ENCODE peak calls at places on chromosomes 5 and 9, in four cellular contexts. One of them, this sample, is unnamed.

GRCh38 chr5:179273441-179274145 is 71.7 kb downstream of the ADAMTS2 start:
- DNase-seq in HepG2: no peak
- DNase-seq in GM12878: no peak
- DNase-seq in H1: no peak
- DNase-seq in this sample: no peak

GRCh38 chr9:6449086-6449485 is 36.1 kb downstream of the UHRF2 start:
- DNase-seq in HepG2: no peak
- DNase-seq in GM12878: no peak
- DNase-seq in H1: no peak
- DNase-seq in this sample: no peak

GRCh38 chr5:38751103-38751502 is 94.7 kb upstream of the OSMR start:
- DNase-seq in GM12878: no peak
- DNase-seq in HepG2: no peak
- DNase-seq in H1: no peak
- DNase-seq in this sample: no peak

GRCh38 chr9:92720807-92721535 is 43.7 kb downstream of the BICD2 start:
- DNase-seq in H1: no peak
- DNase-seq in HepG2: no peak
- DNase-seq in GM12878: no peak
- DNase-seq in this sample: no peak

GRCh38 chr9:35258665-35259474 is 97.1 kb downstream of the UNC13B start:
- DNase-seq in HepG2: peak; percentile 71
- DNase-seq in GM12878: no peak
- DNase-seq in H1: no peak
- DNase-seq in this sample: peak; percentile 25

GRCh38 chr9:72154468-72155281 is 5.4 kb downstream of the GDA start:
- DNase-seq in H1: no peak
- DNase-seq in HepG2: peak; percentile 85
- DNase-seq in GM12878: peak; percentile 60
- DNase-seq in this sample: no peak

GRCh38 chr9:33109850-33110595 is 33.5 kb upstream of the SMU1 start:
- DNase-seq in GM12878: no peak
- DNase-seq in HepG2: no peak
- DNase-seq in H1: no peak
- DNase-seq in this sample: no peak

GRCh38 chr9:137163101-137163661 is 6.7 kb downstream of the LRRC26 start:
- DNase-seq in GM12878: no peak
- DNase-seq in HepG2: no peak
- DNase-seq in H1: peak; percentile 70
- DNase-seq in this sample: no peak

GRCh38 chr9:70607926-70608325 is 193.5 kb upstream of the KLF9 start:
- DNase-seq in HepG2: no peak
- DNase-seq in H1: no peak
- DNase-seq in GM12878: no peak
- DNase-seq in this sample: no peak

GRCh38 chr9:127928232-127929043 is 2.1 kb downstream of the PIP5KL1 start:
- DNase-seq in H1: no peak
- DNase-seq in GM12878: no peak
- DNase-seq in HepG2: no peak
- DNase-seq in this sample: no peak

GRCh38 chr5:77876862-77877502 is 100.8 kb upstream of the TBCA start:
- DNase-seq in HepG2: no peak
- DNase-seq in GM12878: no peak
- DNase-seq in H1: no peak
- DNase-seq in this sample: no peak

GRCh38 chr5:136032564-136032963 is 3.8 kb downstream of the TGFBI start:
- DNase-seq in HepG2: peak; percentile 64
- DNase-seq in GM12878: no peak
- DNase-seq in H1: no peak
- DNase-seq in this sample: no peak

GRCh38 chr9:124259273-124260078 is 1.7 kb downstream of the NEK6 start:
- DNase-seq in HepG2: peak; percentile 91
- DNase-seq in GM12878: no peak
- DNase-seq in H1: no peak
- DNase-seq in this sample: no peak

GRCh38 chr5:179166886-179167841 is 107.0 kb downstream of the ZNF354C start:
- DNase-seq in GM12878: no peak
- DNase-seq in H1: peak; percentile 92
- DNase-seq in HepG2: no peak
- DNase-seq in this sample: peak; percentile 11

GRCh38 chr5:132224721-132225120 is 2.9 kb downstream of the P4HA2 start:
- DNase-seq in HepG2: no peak
- DNase-seq in H1: no peak
- DNase-seq in GM12878: no peak
- DNase-seq in this sample: no peak

GRCh38 chr9:31908891-31909480 is 475.5 kb upstream of the ACO1 start:
- DNase-seq in HepG2: no peak
- DNase-seq in H1: no peak
- DNase-seq in GM12878: no peak
- DNase-seq in this sample: no peak

GRCh38 chr5:59128646-59129290 is 545.9 kb downstream of the RAB3C start:
- DNase-seq in H1: no peak
- DNase-seq in HepG2: no peak
- DNase-seq in GM12878: no peak
- DNase-seq in this sample: no peak

GRCh38 chr5:75617746-75618352 is 6.6 kb downstream of the ANKDD1B start:
- DNase-seq in GM12878: no peak
- DNase-seq in H1: no peak
- DNase-seq in HepG2: no peak
- DNase-seq in this sample: no peak

GRCh38 chr9:135587658-135588057 is 26.1 kb downstream of the PAEP start:
- DNase-seq in HepG2: no peak
- DNase-seq in H1: peak; percentile 39
- DNase-seq in GM12878: no peak
- DNase-seq in this sample: no peak

GRCh38 chr5:141634720-141635119 is 1.9 kb downstream of the HDAC3 start:
- DNase-seq in H1: no peak
- DNase-seq in GM12878: no peak
- DNase-seq in HepG2: no peak
- DNase-seq in this sample: no peak

GRCh38 chr9:85038061-85038460 is 368.5 kb downstream of the NTRK2 start:
- DNase-seq in H1: no peak
- DNase-seq in GM12878: no peak
- DNase-seq in HepG2: no peak
- DNase-seq in this sample: no peak

GRCh38 chr5:82058710-82059109 is 86.9 kb downstream of the ATG10 start:
- DNase-seq in HepG2: no peak
- DNase-seq in GM12878: no peak
- DNase-seq in H1: no peak
- DNase-seq in this sample: no peak

GRCh38 chr5:53019320-53019719 is 30.2 kb downstream of the ITGA2 start:
- DNase-seq in H1: no peak
- DNase-seq in HepG2: peak; percentile 86
- DNase-seq in GM12878: no peak
- DNase-seq in this sample: no peak

GRCh38 chr9:91119147-91119546 is 242.6 kb downstream of the AUH start:
- DNase-seq in H1: no peak
- DNase-seq in GM12878: no peak
- DNase-seq in HepG2: no peak
- DNase-seq in this sample: no peak

GRCh38 chr9:35521708-35522107 is 31.8 kb downstream of the RUSC2 start:
- DNase-seq in H1: no peak
- DNase-seq in HepG2: no peak
- DNase-seq in GM12878: no peak
- DNase-seq in this sample: no peak

GRCh38 chr9:28868224-28868623 is 1294.9 kb upstream of the C9orf72 start:
- DNase-seq in H1: no peak
- DNase-seq in GM12878: no peak
- DNase-seq in HepG2: no peak
- DNase-seq in this sample: no peak
- TF ChIP-seq YY1 in H1: no peak
- TF ChIP-seq YY1 in GM12878: no peak
- TF ChIP-seq YY1 in HepG2: no peak
- TF ChIP-seq YY1 in this sample: no peak

GRCh38 chr5:1552469-1553255 is 28.9 kb upstream of the LPCAT1 start:
- DNase-seq in GM12878: no peak
- DNase-seq in H1: peak; percentile 45
- DNase-seq in HepG2: peak; percentile 48
- DNase-seq in this sample: no peak
- TF ChIP-seq SUZ12 in GM12878: no peak
- TF ChIP-seq SUZ12 in H1: no peak
- TF ChIP-seq SUZ12 in HepG2: no peak
- TF ChIP-seq SUZ12 in this sample: no peak

DNA sequence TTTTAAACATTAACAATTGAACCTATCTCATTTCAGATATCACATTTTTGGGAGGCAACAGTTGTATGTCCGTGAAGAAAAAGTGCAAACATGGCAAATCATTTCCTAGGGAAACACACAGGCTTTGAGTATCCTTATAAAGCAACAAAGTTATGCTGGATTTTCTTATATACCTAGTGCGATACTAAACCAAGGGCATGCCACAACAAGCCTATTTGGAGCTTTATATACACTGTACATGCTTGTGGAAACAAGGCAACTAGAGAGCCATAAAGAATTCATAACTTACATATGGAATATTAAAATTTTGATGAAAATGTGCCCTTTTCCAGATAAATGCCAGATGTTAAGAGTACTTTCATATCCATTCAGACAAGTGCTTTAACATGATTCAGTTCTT is 191.4 kb downstream of the DCP2 start:
- DNase-seq in HepG2: no peak
- DNase-seq in GM12878: no peak
- DNase-seq in H1: no peak
- DNase-seq in this sample: no peak
- H3K9ac ChIP-seq in HepG2: no peak overlapping the region
- H3K9ac ChIP-seq in GM12878: no peak overlapping the region
- H3K9ac ChIP-seq in H1: no peak overlapping the region
- H3K9ac ChIP-seq in this sample: no peak overlapping the region

GRCh38 chr5:9483251-9483650 is 62.6 kb downstream of the SEMA5A start:
- DNase-seq in GM12878: no peak
- DNase-seq in HepG2: no peak
- DNase-seq in H1: no peak
- DNase-seq in this sample: no peak
- TF ChIP-seq YY1 in GM12878: no peak
- TF ChIP-seq YY1 in HepG2: no peak
- TF ChIP-seq YY1 in H1: no peak
- TF ChIP-seq YY1 in this sample: no peak

GRCh38 chr9:131784882-131785281 is 45.0 kb upstream of the RAPGEF1 start:
- DNase-seq in GM12878: no peak
- DNase-seq in H1: no peak
- DNase-seq in HepG2: no peak
- DNase-seq in this sample: no peak

GRCh38 chr9:131787838-131788237 is 48.0 kb upstream of the RAPGEF1 start:
- DNase-seq in GM12878: no peak
- DNase-seq in H1: no peak
- DNase-seq in HepG2: no peak
- DNase-seq in this sample: no peak

GRCh38 chr9:131791532-131792254 is 51.8 kb upstream of the RAPGEF1 start:
- DNase-seq in HepG2: no peak
- DNase-seq in H1: no peak
- DNase-seq in GM12878: no peak
- DNase-seq in this sample: no peak

GRCh38 chr9:131788851-131789250 is 49.0 kb upstream of the RAPGEF1 start:
- DNase-seq in H1: no peak
- DNase-seq in HepG2: no peak
- DNase-seq in GM12878: no peak
- DNase-seq in this sample: no peak
- TF ChIP-seq SUZ12 in H1: no peak
- TF ChIP-seq SUZ12 in HepG2: no peak
- TF ChIP-seq SUZ12 in GM12878: no peak
- TF ChIP-seq SUZ12 in this sample: no peak